ENCODE peak calls at places on chromosomes 4 and X, in seven cellular contexts. Y is neuronal stem cell, C is mesendoderm, D is mesenchymal stem cell, U is trophoblast cell, F is IMR-90, Z is H1. T is an unnamed sample. For H3K4me1, the result is how much of the 10 kb centered on the place peaks cover.

GRCh38 chr4:1614854-1615595 is 69.1 kb downstream of the FAM53A start:
- DNase-seq in Y (no peak), C (no peak), D (no peak), U (no peak), F (no peak), Z (no peak), T (no peak)

GRCh38 chr4:21699437-21699836 is 249.1 kb downstream of the KCNIP4 start:
- DNase-seq in Y (no peak), C (peak), D (no peak), U (no peak), F (no peak), Z (no peak), T (no peak)

GRCh38 chrX:112761239-112762207 is 79.1 kb downstream of the AMOT start:
- DNase-seq in Y (no peak), C (no peak), D (no peak), U (no peak), F (no peak), Z (no peak), T (no peak)

GRCh38 chrX:47191331-47191730 is 2.3 kb upstream of the UBA1 start:
- DNase-seq in Y (no peak), C (peak), D (peak), U (peak), F (no peak), Z (no peak), T (no peak)

GRCh38 chrX:68354869-68355628 is 78.2 kb downstream of the OPHN1 start:
- DNase-seq in Y (no peak), C (no peak), D (no peak), U (no peak), F (peak), Z (no peak), T (no peak)

GRCh38 chrX:101057095-101057714 is 5.3 kb upstream of the TRMT2B start:
- DNase-seq in Y (no peak), C (no peak), D (no peak), U (no peak), F (peak), Z (no peak), T (no peak)

GRCh38 chr4:55445921-55446577 is 50.3 kb downstream of the TMEM165 start:
- DNase-seq in Y (no peak), C (no peak), D (peak), U (peak), F (peak), Z (no peak), T (no peak)

GRCh38 chr4:101230806-101231426 is 116.4 kb downstream of the PPP3CA start:
- DNase-seq in Y (no peak), C (peak), D (no peak), U (no peak), F (peak), Z (no peak), T (no peak)

GRCh38 chrX:13721371-13721770 is 13.0 kb downstream of the TRAPPC2 start:
- DNase-seq in Y (no peak), C (no peak), D (no peak), U (no peak), F (peak), Z (no peak), T (no peak)

GRCh38 chr4:168496834-168497233 is at the start of gene PALLD:
- DNase-seq in Y (no peak), C (no peak), D (peak), U (no peak), F (peak), Z (no peak), T (no peak)

GRCh38 chr4:102774254-102774653 is 13.5 kb upstream of the MANBA start:
- DNase-seq in Y (no peak), C (no peak), D (no peak), U (no peak), F (no peak), Z (no peak), T (no peak)
- H2BK5ac ChIP-seq in Y (no peak), C (no peak), D (no peak), U (no peak), F (no peak), Z (no peak), T (no peak)

GRCh38 chr4:6918345-6918744 is 8.7 kb downstream of the TBC1D14 start:
- DNase-seq in Y (no peak), C (no peak), D (no peak), U (no peak), F (no peak), Z (no peak), T (no peak)

GRCh38 chr4:6917445-6918241 is 8.0 kb downstream of the TBC1D14 start:
- DNase-seq in Y (no peak), C (peak), D (peak), U (peak), F (no peak), Z (no peak), T (peak)

GRCh38 chr4:6915041-6916005 is 5.7 kb downstream of the TBC1D14 start:
- DNase-seq in Y (no peak), C (no peak), D (no peak), U (peak), F (no peak), Z (no peak), T (no peak)

GRCh38 chr4:6916069-6916586 is 6.5 kb downstream of the TBC1D14 start:
- DNase-seq in Y (no peak), C (no peak), D (no peak), U (no peak), F (no peak), Z (no peak), T (no peak)

DNA sequence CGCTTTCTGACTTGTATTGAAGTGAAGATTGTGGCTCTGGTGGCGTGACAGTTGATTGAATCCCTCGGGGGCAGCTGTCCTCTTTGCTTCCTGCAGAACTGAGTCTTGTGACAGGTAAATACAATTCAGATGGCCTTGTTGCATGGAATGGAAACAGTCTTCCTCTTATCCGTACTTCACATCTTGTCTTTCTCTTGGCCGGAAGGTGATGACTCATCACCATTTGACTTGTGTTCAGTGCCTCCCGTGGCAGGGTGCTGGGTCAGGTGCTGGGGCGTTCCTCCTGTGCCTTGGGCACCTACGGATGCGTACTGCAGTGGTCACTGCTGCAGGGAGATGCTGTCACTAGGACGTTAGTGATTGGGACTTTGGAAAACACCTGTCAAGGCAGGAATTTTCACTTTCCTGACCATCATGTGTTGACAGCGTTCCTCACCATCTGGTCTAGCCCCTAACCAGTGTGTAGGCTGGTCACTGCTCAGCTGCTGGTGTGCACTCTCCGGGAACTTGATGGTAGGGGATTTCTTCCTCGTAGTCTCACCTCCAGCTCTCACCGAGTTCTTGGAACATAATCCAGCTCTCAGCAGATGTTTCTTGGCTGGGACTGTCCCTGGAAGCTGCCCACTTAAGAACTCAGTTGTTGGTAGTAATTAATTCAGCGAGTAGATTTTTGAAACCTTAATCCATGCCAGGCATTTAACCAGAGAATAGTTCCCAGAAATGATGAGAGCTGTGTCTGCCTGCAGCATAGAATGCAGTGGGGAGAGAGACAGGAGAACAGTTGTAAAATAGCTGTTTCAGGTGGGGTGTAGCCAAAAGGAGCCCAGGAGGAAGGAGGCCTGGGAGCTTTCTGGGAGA is 7.2 kb downstream of the TBC1D14 start:
- DNase-seq in Y (no peak), C (peak), D (peak), U (peak), F (no peak), Z (no peak), T (no peak)
- H3K4me1 ChIP-seq in Y (under half), C (under half), D (under half), U (under half), F (under half), Z (under half), T (under half)

DNA sequence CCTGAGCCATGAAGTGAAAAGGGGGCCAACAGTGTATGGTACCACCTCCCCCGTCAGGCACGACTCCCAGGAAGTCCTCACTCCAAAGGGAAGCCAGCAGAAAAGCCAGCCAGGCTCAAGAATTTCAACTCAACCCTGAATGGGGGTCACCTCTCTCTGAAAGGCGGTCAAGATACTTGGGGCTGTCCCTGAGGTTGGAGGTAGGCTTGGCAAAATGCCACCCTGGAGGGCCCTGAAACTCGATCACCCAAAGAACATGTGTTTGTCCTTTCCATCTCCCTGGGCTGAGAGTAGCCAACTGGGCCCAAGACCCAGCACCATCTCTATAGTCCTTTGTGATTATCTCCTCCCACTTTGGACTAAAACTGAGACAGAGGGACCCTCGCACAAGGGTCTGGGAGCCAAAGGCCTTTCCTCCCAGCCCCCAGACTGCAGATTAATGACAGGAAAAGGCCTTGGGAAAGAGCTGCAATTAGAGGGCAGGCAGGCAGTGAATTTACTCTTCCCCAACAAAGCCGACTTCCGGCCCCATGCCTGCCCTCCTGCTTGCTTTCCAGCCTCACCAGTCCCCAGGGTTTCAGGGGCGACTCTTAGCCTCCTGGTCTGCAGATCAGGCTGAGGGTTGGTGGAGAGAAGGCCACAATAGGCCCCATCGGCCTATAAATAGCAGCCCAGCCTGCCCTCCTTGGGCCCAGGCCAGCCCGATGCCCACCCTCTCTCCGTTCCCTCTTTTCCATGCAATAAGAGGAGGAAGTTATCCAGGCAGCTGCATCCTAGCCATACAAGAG is 5.6 kb downstream of the SASH3 start:
- DNase-seq in Y (no peak), C (no peak), D (no peak), U (no peak), F (no peak), Z (no peak), T (no peak)
- H3K4me2 ChIP-seq in Y (no peak), C (no peak), D (no peak), U (no peak), F (no peak), Z (no peak), T (no peak)

GRCh38 chrX:997631-998137 is 214.8 kb downstream of the CRLF2 start:
- DNase-seq in Y (peak), C (peak), D (no peak), U (no peak), F (no peak), Z (peak), T (peak)
- H2BK5ac ChIP-seq in Y (no peak), C (no peak), D (no peak), U (no peak), F (no peak), Z (peak), T (no peak)

T was measured in H9.